ENCODE peak calls at places on chromosomes 13 and 19, in eight cellular contexts. N is lower leg skin; X is GM06990; M is HFF-Myc; I is CD8-positive, alpha-beta T cell; G is lower lobe of right lung; V is GM20000; Q is neural crest cell. L is an unnamed sample.

GRCh38 chr19:28351761-28352160 is 861.2 kb downstream of the UQCRFS1 start:
- DNase-seq in N (no peak), X (no peak), V (no peak), I (no peak), G (no peak), M (no peak), Q (no peak), L (no peak)

GRCh38 chr13:99366075-99366987 is 59.1 kb upstream of the GPR183 start:
- DNase-seq in I (no peak), M (no peak), X (no peak), Q (no peak), N (peak), V (peak), G (no peak), L (no peak)

GRCh38 chr19:54674021-54674617 is 11.3 kb downstream of the LILRB4 start:
- DNase-seq in X (no peak), G (no peak), M (no peak), V (peak), N (no peak), I (no peak), Q (no peak), L (no peak)

GRCh38 chr13:65112123-65113075 is 2117.7 kb downstream of the PCDH9 start:
- DNase-seq in N (no peak), M (no peak), I (no peak), V (no peak), Q (no peak), X (no peak), G (no peak), L (no peak)

GRCh38 chr13:111494641-111495040 is 174.2 kb downstream of the TEX29 start:
- DNase-seq in Q (no peak), M (no peak), I (no peak), N (peak), G (no peak), V (no peak), X (no peak), L (no peak)

GRCh38 chr19:16978156-16978555 is 48.5 kb downstream of the CPAMD8 start:
- DNase-seq in V (no peak), I (no peak), Q (no peak), X (no peak), M (no peak), G (no peak), N (no peak), L (no peak)

GRCh38 chr19:5795382-5795919 is 4.5 kb upstream of the DUS3L start:
- DNase-seq in G (no peak), Q (no peak), M (no peak), V (no peak), N (no peak), X (no peak), I (no peak), L (no peak)

GRCh38 chr19:46574533-46574932 is 26.6 kb upstream of the CALM3 start:
- DNase-seq in N (no peak), X (no peak), V (no peak), M (no peak), G (no peak), Q (no peak), I (no peak), L (no peak)

GRCh38 chr13:38898481-38898880 is 92.2 kb downstream of the STOML3 start:
- DNase-seq in N (no peak), I (no peak), Q (no peak), G (no peak), V (no peak), X (no peak), M (no peak), L (no peak)

GRCh38 chr19:871446-872265 is 12.2 kb downstream of the CFD start:
- DNase-seq in I (peak), G (no peak), V (no peak), Q (no peak), X (no peak), M (no peak), N (no peak), L (no peak)

GRCh38 chr19:1468274-1469199 is 10.5 kb downstream of the C19orf25 start:
- DNase-seq in V (peak), I (no peak), Q (no peak), M (no peak), X (peak), G (no peak), N (no peak), L (peak)

GRCh38 chr13:28636677-28637317 is 22.1 kb upstream of the POMP start:
- DNase-seq in I (peak), N (no peak), V (peak), M (peak), G (peak), Q (peak), X (peak), L (peak)

GRCh38 chr13:111255228-111255790 is 65.1 kb upstream of the TEX29 start:
- DNase-seq in X (no peak), I (no peak), N (no peak), V (no peak), G (no peak), M (no peak), Q (no peak), L (no peak)

GRCh38 chr19:1361601-1362384 is 21.9 kb upstream of the NDUFS7 start:
- DNase-seq in G (no peak), N (no peak), X (no peak), M (no peak), I (no peak), Q (no peak), V (no peak), L (no peak)

GRCh38 chr13:46181799-46182490 is at the start of gene LCP1:
- DNase-seq in N (no peak), M (no peak), I (peak), X (peak), V (peak), Q (no peak), G (no peak), L (no peak)

GRCh38 chr13:108266316-108266936 is 3.1 kb upstream of the TNFSF13B start:
- DNase-seq in V (no peak), G (no peak), I (no peak), N (no peak), X (no peak), M (no peak), Q (no peak), L (no peak)

DNA sequence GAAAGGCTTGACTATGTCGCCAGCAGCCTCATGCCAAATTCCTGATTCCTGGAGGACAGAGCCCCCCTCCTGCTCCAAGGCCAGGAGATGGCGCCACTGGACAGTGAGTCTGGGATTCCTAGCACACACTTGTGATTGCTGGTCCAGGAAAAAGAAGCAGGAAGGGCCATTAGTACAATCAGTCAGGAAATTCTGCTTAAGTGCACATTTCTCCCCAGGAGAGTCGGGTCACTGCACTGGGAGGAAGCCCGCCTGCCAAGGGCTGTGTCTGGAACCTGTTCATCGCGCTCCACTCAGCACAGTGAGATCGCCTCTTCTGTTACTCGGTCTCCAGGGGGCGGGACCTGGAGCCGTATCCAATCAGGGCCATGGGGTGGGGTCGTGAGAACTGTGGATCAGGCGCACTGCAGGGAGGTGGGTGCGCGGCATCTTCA is 65.1 kb downstream of the ZNF823 start:
- DNase-seq in I (no peak), N (peak), M (no peak), X (peak), Q (peak), G (peak), V (peak), L (peak)
- TF ChIP-seq CTCF in I (no peak), N (no peak), M (peak), X (peak), Q (peak), G (peak), V (peak), L (peak)

DNA sequence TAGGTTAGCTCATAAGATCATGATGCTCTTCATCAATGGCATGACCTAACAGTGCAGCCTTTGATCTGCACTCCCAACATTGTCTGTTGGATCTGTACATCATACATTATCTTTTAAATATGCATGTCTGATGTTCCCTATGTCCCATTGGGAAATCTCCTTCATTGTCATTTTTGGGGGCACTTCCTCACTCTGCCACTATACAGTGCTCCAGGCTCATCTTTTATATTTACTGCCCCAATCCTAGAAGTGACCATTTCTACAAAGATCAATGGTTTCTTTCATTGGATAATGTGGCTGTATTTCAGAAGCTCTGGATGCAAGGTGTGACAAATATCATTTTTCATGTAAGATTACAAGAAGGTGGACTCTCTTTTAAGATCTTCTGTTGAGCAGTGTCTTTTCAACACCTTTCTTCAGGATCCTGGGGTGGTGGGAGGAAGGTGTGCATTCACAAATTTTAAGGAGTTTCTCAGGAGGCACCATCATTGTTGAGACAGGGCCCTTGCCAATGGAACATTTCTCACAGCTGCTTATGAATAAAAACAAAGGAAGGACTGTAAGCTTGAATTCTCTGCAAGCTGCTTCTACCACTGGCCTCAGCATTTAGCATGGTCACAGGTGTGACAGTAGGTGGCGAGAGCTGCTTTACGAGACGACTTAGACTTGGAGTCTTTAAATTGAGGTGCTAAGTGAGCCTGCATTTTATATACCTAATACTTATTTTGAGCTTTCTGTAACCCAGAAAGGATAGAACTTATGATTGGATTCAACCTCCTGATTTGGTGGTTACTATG is 403.0 kb downstream of the LMO7 start:
- DNase-seq in V (no peak), I (no peak), X (no peak), Q (no peak), N (no peak), M (no peak), G (no peak), L (no peak)
- TF ChIP-seq CTCF in V (no peak), I (no peak), X (no peak), Q (peak), N (no peak), M (no peak), G (no peak), L (no peak)

GRCh38 chr13:49669735-49670309 is 21.5 kb downstream of the EBPL start:
- DNase-seq in V (peak), X (no peak), N (no peak), I (no peak), G (no peak), M (peak), Q (peak), L (peak)

GRCh38 chr13:49667773-49668172 is 23.5 kb downstream of the EBPL start:
- DNase-seq in I (no peak), G (no peak), V (no peak), Q (no peak), M (no peak), N (no peak), X (no peak), L (no peak)

DNA sequence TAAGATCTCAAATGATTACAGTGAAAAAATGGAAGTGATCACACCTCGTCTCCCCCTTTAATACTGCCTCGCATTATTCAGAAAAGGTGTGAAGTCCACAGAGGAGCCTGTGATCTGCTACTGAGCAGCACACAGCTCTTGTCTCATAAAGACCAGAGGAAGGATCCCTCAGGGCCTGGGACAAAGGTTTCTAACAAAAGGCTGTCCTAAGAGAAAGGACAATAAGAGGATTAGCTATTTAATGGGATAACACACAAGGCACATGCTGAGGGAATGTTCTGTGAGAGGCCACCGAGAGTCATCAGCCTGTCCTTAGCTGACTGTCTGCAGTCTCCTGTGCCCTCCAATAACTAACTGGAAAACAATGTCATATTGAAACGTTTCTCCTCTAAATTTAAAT is 26.7 kb downstream of the EBPL start:
- DNase-seq in I (no peak), N (no peak), G (no peak), Q (no peak), V (no peak), M (no peak), X (no peak), L (no peak)
- TF ChIP-seq CTCF in I (no peak), N (no peak), G (no peak), Q (no peak), V (no peak), M (no peak), X (no peak), L (no peak)

DNA sequence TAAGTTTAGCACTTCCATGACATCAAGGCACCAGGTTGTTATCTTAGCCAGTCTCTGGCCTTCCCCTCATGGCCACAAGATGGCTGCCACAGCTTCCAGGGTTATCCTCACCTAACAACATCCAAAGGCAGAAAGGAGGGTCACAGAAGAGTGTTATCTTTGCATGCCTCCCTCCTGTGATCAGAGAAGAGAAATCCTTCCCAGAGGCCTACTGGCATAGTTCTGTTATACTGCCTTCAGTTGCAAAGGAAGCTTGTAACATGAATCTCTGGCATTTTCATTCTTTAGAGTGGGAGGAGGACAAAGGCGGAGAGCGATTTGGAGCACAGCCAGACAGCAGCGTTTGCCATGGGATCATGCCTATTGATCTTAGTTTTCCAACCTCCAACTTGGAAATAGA is 135.6 kb downstream of the DNAJC15 start:
- DNase-seq in M (peak), V (no peak), X (no peak), N (no peak), I (no peak), Q (no peak), G (no peak), L (no peak)
- TF ChIP-seq CTCF in M (peak), V (no peak), X (no peak), N (no peak), I (no peak), Q (no peak), G (no peak), L (no peak)

GRCh38 chr13:92716749-92717148 is 509.9 kb upstream of the GPC6 start:
- DNase-seq in X (no peak), G (no peak), N (no peak), M (peak), V (no peak), Q (no peak), I (no peak), L (no peak)
- TF ChIP-seq CTCF in X (no peak), G (peak), N (no peak), M (peak), V (no peak), Q (peak), I (no peak), L (no peak)

GRCh38 chr19:13905634-13906524 is at the start of the genes BRME1 and CC2D1A:
- DNase-seq in V (peak), M (no peak), G (peak), I (peak), X (peak), Q (peak), N (peak), L (peak)
- TF ChIP-seq CTCF in V (no peak), M (no peak), G (no peak), I (no peak), X (no peak), Q (no peak), N (no peak), L (no peak)

DNA sequence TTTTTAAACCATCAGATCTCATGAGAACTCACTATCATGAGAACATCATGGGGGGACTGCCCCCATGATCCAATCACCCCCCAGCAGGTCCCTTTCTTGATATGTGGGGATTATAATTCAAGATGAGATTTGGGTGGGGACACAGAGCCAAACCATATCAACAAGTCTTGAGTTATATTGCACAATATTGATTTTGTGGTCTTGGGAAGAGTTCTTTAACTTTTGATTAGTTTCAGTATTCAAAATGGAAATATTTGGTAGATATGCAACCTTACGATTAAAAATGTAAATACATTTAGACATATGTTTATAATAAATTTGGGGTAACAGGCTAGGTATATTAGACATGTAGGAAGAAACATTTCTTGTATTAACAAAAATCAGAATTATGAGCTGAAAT is 188.2 kb downstream of the GPC5 start:
- DNase-seq in N (no peak), V (no peak), I (no peak), X (no peak), M (no peak), Q (no peak), G (no peak), L (no peak)
- TF ChIP-seq CTCF in N (no peak), V (no peak), I (no peak), X (no peak), M (no peak), Q (no peak), G (no peak), L (no peak)

DNA sequence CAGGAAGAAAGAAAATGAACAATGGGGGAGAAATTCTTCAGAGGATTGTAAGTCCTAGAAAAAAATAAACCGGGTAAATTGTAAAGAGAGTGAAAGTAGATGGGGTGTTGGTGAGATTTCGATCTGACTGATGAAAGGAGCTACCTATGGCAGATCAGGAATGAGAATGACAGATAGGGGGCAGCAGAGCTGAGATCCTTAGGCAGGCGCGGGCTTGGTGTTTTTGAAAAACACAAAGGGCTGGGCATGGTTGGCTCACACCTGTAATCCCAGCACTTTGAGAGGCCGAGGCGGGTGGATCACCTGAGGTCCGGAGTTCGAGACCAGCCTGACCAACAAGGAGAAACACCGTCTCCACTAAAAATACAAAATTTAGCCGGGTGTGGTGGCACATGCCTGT is 1468.6 kb upstream of the SLC10A2 start:
- DNase-seq in V (no peak), X (no peak), N (no peak), Q (no peak), I (no peak), G (no peak), M (no peak), L (peak)
- TF ChIP-seq CTCF in V (no peak), X (no peak), N (no peak), Q (peak), I (no peak), G (no peak), M (no peak), L (no peak)

L was measured in nephron progenitor cell.